ENCODE peak calls at places on chromosomes 2 and 18, in five cellular contexts. One of them, this sample, is unnamed.

GRCh38 chr18:69599377-69599776 is 198.7 kb downstream of the DOK6 start:
- DNase-seq in H9: no peak
- DNase-seq in endothelial cell: no peak
- DNase-seq in progenitor cell of endocrine pancreas: no peak
- DNase-seq in mesothelial cell of epicardium: no peak
- DNase-seq in this sample: no peak

GRCh38 chr18:45687617-45688016 is 36.4 kb upstream of the SLC14A1 start:
- DNase-seq in H9: no peak
- DNase-seq in endothelial cell: no peak
- DNase-seq in progenitor cell of endocrine pancreas: no peak
- DNase-seq in mesothelial cell of epicardium: no peak
- DNase-seq in this sample: no peak

GRCh38 chr2:234851451-234851850 is 100.4 kb upstream of the SH3BP4 start:
- DNase-seq in H9: no peak
- DNase-seq in endothelial cell: no peak
- DNase-seq in progenitor cell of endocrine pancreas: no peak
- DNase-seq in mesothelial cell of epicardium: no peak
- DNase-seq in this sample: no peak

GRCh38 chr2:949384-949893 is 1.2 kb upstream of the SNTG2 start:
- DNase-seq in H9: no peak
- DNase-seq in endothelial cell: no peak
- DNase-seq in progenitor cell of endocrine pancreas: no peak
- DNase-seq in mesothelial cell of epicardium: no peak
- DNase-seq in this sample: no peak

GRCh38 chr2:207423886-207424285 is 105.9 kb upstream of the CREB1 start:
- DNase-seq in H9: no peak
- DNase-seq in endothelial cell: no peak
- DNase-seq in progenitor cell of endocrine pancreas: no peak
- DNase-seq in mesothelial cell of epicardium: no peak
- DNase-seq in this sample: no peak

GRCh38 chr2:44120428-44120827 is 48.2 kb upstream of the PPM1B start:
- DNase-seq in H9: no peak
- DNase-seq in endothelial cell: no peak
- DNase-seq in progenitor cell of endocrine pancreas: no peak
- DNase-seq in mesothelial cell of epicardium: no peak
- DNase-seq in this sample: no peak

GRCh38 chr2:69138247-69138754 is 125.3 kb downstream of the ANTXR1 start:
- DNase-seq in H9: no peak
- DNase-seq in endothelial cell: no peak
- DNase-seq in progenitor cell of endocrine pancreas: no peak
- DNase-seq in mesothelial cell of epicardium: no peak
- DNase-seq in this sample: no peak

GRCh38 chr18:55236150-55236931 is 277.1 kb upstream of the CCDC68 start:
- DNase-seq in H9: no peak
- DNase-seq in endothelial cell: no peak
- DNase-seq in progenitor cell of endocrine pancreas: no peak
- DNase-seq in mesothelial cell of epicardium: no peak
- DNase-seq in this sample: no peak

GRCh38 chr18:57445488-57446319 is 10.5 kb downstream of the ONECUT2 start:
- DNase-seq in H9: no peak
- DNase-seq in endothelial cell: no peak
- DNase-seq in progenitor cell of endocrine pancreas: no peak
- DNase-seq in mesothelial cell of epicardium: no peak
- DNase-seq in this sample: no peak

GRCh38 chr2:186126181-186126580 is 359.9 kb upstream of the ZC3H15 start:
- DNase-seq in H9: no peak
- DNase-seq in endothelial cell: no peak
- DNase-seq in progenitor cell of endocrine pancreas: no peak
- DNase-seq in mesothelial cell of epicardium: no peak
- DNase-seq in this sample: no peak

GRCh38 chr2:174122185-174122584 is 126.1 kb downstream of the OLA1 start:
- DNase-seq in H9: no peak
- DNase-seq in endothelial cell: no peak
- DNase-seq in progenitor cell of endocrine pancreas: no peak
- DNase-seq in mesothelial cell of epicardium: no peak
- DNase-seq in this sample: no peak

GRCh38 chr2:138389067-138389466 is 112.5 kb upstream of the SPOPL start:
- DNase-seq in H9: no peak
- DNase-seq in endothelial cell: no peak
- DNase-seq in progenitor cell of endocrine pancreas: no peak
- DNase-seq in mesothelial cell of epicardium: no peak
- DNase-seq in this sample: no peak